ENCODE peak calls at places on chromosomes 3 and 15, in five cellular contexts. J is upper lobe of right lung, S is fibroblast of the aortic adventitia, Y is fibroblast of mammary gland, X is heart left ventricle. P is an unnamed sample.
A peak's percentile ranks its signal among the peaks of the same experiment; 100 is the strongest.

GRCh38 chr3:140092883-140093536 is 158.0 kb downstream of the CLSTN2 start:
- DNase-seq in J (no peak), S (no peak), Y (peak; percentile 3), X (no peak), P (no peak)

GRCh38 chr15:65110676-65111292 is 4.2 kb downstream of the UBAP1L start:
- DNase-seq in J (no peak), S (peak; percentile 71), Y (peak; percentile 51), X (no peak), P (no peak)

GRCh38 chr3:57727096-57727495 is 29.0 kb upstream of the SLMAP start:
- DNase-seq in J (no peak), S (no peak), Y (peak; percentile 16), X (no peak), P (no peak)

GRCh38 chr15:95263751-95264150 is 1032.4 kb downstream of the MCTP2 start:
- DNase-seq in J (no peak), S (no peak), Y (no peak), X (no peak), P (no peak)

GRCh38 chr15:66459818-66460615 is 37.5 kb downstream of the SNAPC5 start:
- DNase-seq in J (no peak), S (no peak), Y (no peak), X (no peak), P (no peak)

GRCh38 chr3:99875925-99876781 is 58.5 kb downstream of the CMSS1 start:
- DNase-seq in J (peak; percentile 91), S (peak; percentile 75), Y (peak; percentile 72), X (peak; percentile 87), P (no peak)

GRCh38 chr15:67107014-67107812 is 41.8 kb downstream of the SMAD3 start:
- DNase-seq in J (no peak), S (peak; percentile 98), Y (peak; percentile 100), X (peak; percentile 62), P (peak; percentile 96)

GRCh38 chr3:72476139-72476483 is 372.1 kb downstream of the SHQ1 start:
- DNase-seq in J (no peak), S (no peak), Y (no peak), X (no peak), P (no peak)

GRCh38 chr3:51722362-51722761 is 15.5 kb downstream of the GRM2 start:
- DNase-seq in J (no peak), S (no peak), Y (no peak), X (no peak), P (no peak)

GRCh38 chr3:2303567-2303966 is 204.9 kb downstream of the CNTN4 start:
- DNase-seq in J (no peak), S (no peak), Y (no peak), X (no peak), P (no peak)

GRCh38 chr3:28726840-28727239 is 378.2 kb upstream of the AZI2 start:
- DNase-seq in J (peak; percentile 61), S (peak; percentile 27), Y (peak; percentile 52), X (peak; percentile 52), P (no peak)

GRCh38 chr15:90561344-90562244 is 31.9 kb downstream of the CRTC3 start:
- DNase-seq in J (no peak), S (peak; percentile 93), Y (peak; percentile 73), X (no peak), P (peak; percentile 78)

DNA sequence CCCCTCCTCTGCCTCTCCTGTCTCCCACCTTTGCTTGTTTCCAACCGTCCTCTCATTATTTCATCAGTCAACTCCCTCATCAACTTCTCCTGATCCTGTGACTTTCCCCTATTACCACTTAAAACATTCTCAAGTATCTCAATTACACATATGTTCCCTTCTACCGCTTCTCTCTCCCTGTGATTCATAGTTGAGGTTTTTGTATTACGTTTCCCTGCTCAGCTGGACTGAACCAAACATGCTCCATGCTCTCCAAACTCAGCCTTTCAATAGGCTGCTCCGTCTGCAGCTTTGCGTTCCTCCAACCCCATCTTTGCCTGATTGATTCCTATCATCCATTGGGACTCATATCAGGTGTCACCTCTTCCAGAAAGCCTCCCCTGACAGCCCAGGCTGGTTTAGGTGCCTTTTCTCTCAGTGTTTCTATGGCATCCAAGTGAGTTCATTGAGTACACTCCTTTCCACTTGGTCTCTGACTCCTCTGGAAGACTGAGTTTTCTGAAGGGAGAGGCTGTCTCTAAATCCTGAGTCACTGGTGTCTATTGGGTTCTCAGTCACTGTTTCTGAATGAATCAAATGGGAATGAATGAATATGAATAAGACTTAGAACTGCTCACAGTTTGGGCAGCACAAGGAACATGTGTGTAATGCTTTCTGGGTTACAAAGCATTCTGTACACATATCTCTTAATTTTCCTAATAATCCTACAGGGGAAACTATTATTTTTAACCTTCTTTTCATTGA is 56.4 kb downstream of the PLD1 start:
- DNase-seq in J (no peak), S (peak; percentile 83), Y (peak; percentile 94), X (no peak), P (no peak)
- H3K4me3 ChIP-seq in J (no peak overlapping the region), S (no peak overlapping the region), Y (no peak overlapping the region), X (no peak overlapping the region), P (no peak overlapping the region)

GRCh38 chr3:184526158-184526483 is 35.5 kb upstream of the EPHB3 start:
- DNase-seq in J (no peak), S (peak; percentile 10), Y (peak; percentile 19), X (no peak), P (no peak)
- TF ChIP-seq CTCF in J (no peak), S (peak; percentile 9), Y (no peak), X (no peak), P (no peak)

DNA sequence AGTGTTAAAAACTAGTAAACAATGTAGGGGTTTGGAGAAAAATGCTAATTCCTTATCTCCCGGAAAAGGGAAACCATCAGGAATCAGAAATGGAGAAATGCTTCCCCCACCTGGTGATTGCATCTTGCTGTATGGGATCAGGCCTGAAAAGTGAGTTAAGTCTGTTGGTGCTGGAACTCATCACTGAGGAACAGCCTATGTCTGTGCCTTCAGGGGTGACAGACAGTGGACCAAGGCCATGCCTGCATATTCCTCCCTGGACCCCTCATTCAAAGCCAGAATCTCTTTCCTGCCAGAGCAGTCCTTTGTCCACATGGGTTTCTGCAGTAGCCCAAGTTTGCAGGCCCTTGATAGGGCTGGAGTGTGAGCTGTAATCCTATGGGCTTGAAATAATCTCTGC is 160.8 kb upstream of the CTDSPL start:
- DNase-seq in J (no peak), S (peak; percentile 29), Y (peak; percentile 25), X (no peak), P (no peak)
- H3K4me3 ChIP-seq in J (no peak overlapping the region), S (no peak overlapping the region), Y (no peak overlapping the region), X (no peak overlapping the region), P (no peak overlapping the region)

GRCh38 chr3:166362698-166363097 is 525.5 kb upstream of the BCHE start:
- DNase-seq in J (no peak), S (no peak), Y (peak; percentile 29), X (no peak), P (no peak)

GRCh38 chr3:166360702-166361101 is 523.5 kb upstream of the BCHE start:
- DNase-seq in J (no peak), S (no peak), Y (no peak), X (no peak), P (no peak)
- TF ChIP-seq CTCF in J (no peak), S (no peak), Y (no peak), X (no peak), P (no peak)